ENCODE peak calls at places on chromosomes 2 and 18, in four cellular contexts. O is lower lobe of right lung, F is esophagus squamous epithelium, X is heart right ventricle. K is an unnamed sample.
A peak's percentile ranks its signal among the peaks of the same experiment; 100 is the strongest.

GRCh38 chr2:33377048-33377447 is 99.4 kb upstream of the RASGRP3 start:
- DNase-seq in O (no peak), F (no peak), X (peak; percentile 13), K (no peak)

GRCh38 chr2:36697424-36698066 is 1.0 kb downstream of the VIT start:
- DNase-seq in O (no peak), F (no peak), X (no peak), K (no peak)

GRCh38 chr2:134933732-134934131 is 15.1 kb downstream of the CCNT2 start:
- DNase-seq in O (no peak), F (no peak), X (no peak), K (no peak)

GRCh38 chr2:111057045-111057444 is 63.7 kb upstream of the BCL2L11 start:
- DNase-seq in O (no peak), F (no peak), X (no peak), K (no peak)

GRCh38 chr2:15561574-15562344 is 625 bp upstream of the NBAS start:
- DNase-seq in O (no peak), F (no peak), X (peak; percentile 5), K (no peak)

GRCh38 chr2:205556841-205557539 is 125.3 kb upstream of the NRP2 start:
- DNase-seq in O (no peak), F (no peak), X (peak; percentile 18), K (no peak)

GRCh38 chr18:24427484-24427883 is 1.0 kb downstream of the IMPACT start:
- DNase-seq in O (no peak), F (no peak), X (no peak), K (no peak)

GRCh38 chr2:28486526-28486925 is 9.3 kb upstream of the PLB1 start:
- DNase-seq in O (no peak), F (no peak), X (no peak), K (no peak)

GRCh38 chr2:45862843-45863242 is 211.4 kb downstream of the PRKCE start:
- DNase-seq in O (no peak), F (no peak), X (no peak), K (no peak)

GRCh38 chr18:23053756-23054457 is 81.4 kb upstream of the CABLES1 start:
- DNase-seq in O (no peak), F (no peak), X (no peak), K (no peak)

GRCh38 chr2:82998770-82999169 is 1460.3 kb downstream of the SUCLG1 start:
- DNase-seq in O (no peak), F (no peak), X (no peak), K (no peak)

GRCh38 chr2:3418766-3419165 is 39.3 kb downstream of the TRAPPC12 start:
- DNase-seq in O (no peak), F (no peak), X (no peak), K (no peak)

GRCh38 chr2:152755029-152755428 is 36.6 kb downstream of the ARL6IP6 start:
- DNase-seq in O (no peak), F (no peak), X (no peak), K (no peak)

GRCh38 chr2:196587739-196588138 is 51.8 kb upstream of the CCDC150 start:
- DNase-seq in O (no peak), F (no peak), X (no peak), K (no peak)

GRCh38 chr2:69138247-69138754 is 125.3 kb downstream of the ANTXR1 start:
- DNase-seq in O (no peak), F (no peak), X (no peak), K (no peak)
- H3K9me3 ChIP-seq in O (no peaks in the 10 kb centered on the region), F (no peaks in the 10 kb centered on the region), X (no peaks in the 10 kb centered on the region), K (no peaks in the 10 kb centered on the region)

DNA sequence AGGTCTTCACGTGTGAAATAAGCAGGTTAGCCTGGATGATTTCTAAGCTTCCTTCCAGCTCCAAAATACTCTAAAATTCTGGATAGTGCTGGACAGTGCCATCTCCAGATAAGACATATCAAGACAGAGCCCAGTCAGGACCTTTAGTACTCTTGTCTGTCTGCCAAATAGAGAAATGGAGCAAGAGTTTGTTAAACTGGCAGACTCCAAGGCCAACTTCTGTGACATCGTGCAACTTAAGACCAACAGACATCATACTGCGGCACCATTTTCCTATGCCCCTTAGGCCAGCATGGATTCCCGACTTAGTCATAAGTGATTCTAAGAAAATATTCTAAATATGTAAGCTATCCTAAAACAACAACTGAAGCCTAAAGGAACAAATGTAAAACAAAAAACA is 118.6 kb downstream of the RBMS1 start:
- DNase-seq in O (no peak), F (no peak), X (no peak), K (no peak)
- H3K4me1 ChIP-seq in O (peaks cover 99% of the 10 kb centered on the region), F (peaks cover 65% of the 10 kb centered on the region), X (peaks cover 94% of the 10 kb centered on the region), K (no peaks in the 10 kb centered on the region)

GRCh38 chr18:56035546-56035945 is 447.6 kb upstream of the TCF4 start:
- DNase-seq in O (no peak), F (no peak), X (no peak), K (no peak)
- H3K9me3 ChIP-seq in O (no peaks in the 10 kb centered on the region), F (no peaks in the 10 kb centered on the region), X (no peaks in the 10 kb centered on the region), K (no peaks in the 10 kb centered on the region)

GRCh38 chr2:46963961-46964673 is 48.5 kb upstream of the MCFD2 start:
- DNase-seq in O (no peak), F (no peak), X (no peak), K (no peak)

GRCh38 chr2:46962751-46963150 is 47.1 kb upstream of the MCFD2 start:
- DNase-seq in O (no peak), F (no peak), X (no peak), K (no peak)

GRCh38 chr2:46963210-46963609 is 47.6 kb upstream of the MCFD2 start:
- DNase-seq in O (no peak), F (no peak), X (no peak), K (no peak)

GRCh38 chr2:46966576-46966975 is 51.0 kb upstream of the MCFD2 start:
- DNase-seq in O (no peak), F (no peak), X (no peak), K (no peak)

GRCh38 chr2:46964835-46965560 is 49.4 kb upstream of the MCFD2 start:
- DNase-seq in O (no peak), F (no peak), X (no peak), K (no peak)
- H3K4me1 ChIP-seq in O (peaks cover 52% of the 10 kb centered on the region), F (peaks cover 51% of the 10 kb centered on the region), X (peaks cover 10% of the 10 kb centered on the region), K (peaks cover 7% of the 10 kb centered on the region)

DNA sequence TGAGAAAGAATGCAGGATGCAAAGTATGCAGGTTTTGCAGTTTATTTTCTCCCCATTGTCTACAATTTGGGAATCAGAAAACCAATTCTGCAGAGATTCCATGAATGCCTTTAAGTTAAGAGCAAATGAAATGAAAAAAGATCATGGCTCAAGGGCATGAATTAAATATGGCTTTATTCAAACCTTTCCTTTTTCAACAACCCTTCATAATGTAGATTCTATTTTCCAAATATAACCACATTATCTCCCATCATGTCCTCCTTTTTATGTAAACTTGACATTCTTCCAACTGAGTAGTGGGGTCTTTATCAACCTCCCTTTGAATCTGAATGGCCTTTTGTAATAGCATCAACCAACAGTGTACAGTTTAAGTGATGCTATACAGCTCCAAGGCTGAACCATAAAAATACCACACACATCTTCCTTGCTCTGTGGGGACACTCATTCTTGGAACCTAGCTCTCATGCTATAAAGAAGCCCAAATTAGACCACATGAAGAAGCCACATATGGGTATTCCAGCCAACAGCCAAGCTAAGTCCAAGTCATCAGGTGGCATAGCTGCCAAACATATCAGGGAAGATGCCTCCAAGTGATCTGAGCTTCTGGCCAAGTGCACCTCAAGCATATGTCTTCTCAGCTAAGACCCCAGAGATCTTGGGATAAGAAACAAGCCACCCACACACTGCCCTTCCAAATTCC is 49.7 kb downstream of the PIAS2 start:
- DNase-seq in O (no peak), F (no peak), X (no peak), K (no peak)
- H3K9me3 ChIP-seq in O (peaks cover 15% of the 10 kb centered on the region), F (no peaks in the 10 kb centered on the region), X (peaks cover 27% of the 10 kb centered on the region), K (no peaks in the 10 kb centered on the region)

GRCh38 chr2:164784376-164784775 is 57.2 kb downstream of the COBLL1 start:
- DNase-seq in O (no peak), F (no peak), X (peak; percentile 40), K (no peak)
- H3K4me1 ChIP-seq in O (peaks cover 53% of the 10 kb centered on the region), F (peaks cover 35% of the 10 kb centered on the region), X (peaks cover 29% of the 10 kb centered on the region), K (peaks cover 18% of the 10 kb centered on the region)

GRCh38 chr2:239926587-239927234 is 98.4 kb downstream of the NDUFA10 start:
- DNase-seq in O (no peak), F (no peak), X (no peak), K (peak; percentile 21)
- H3K9me3 ChIP-seq in O (no peaks in the 10 kb centered on the region), F (no peaks in the 10 kb centered on the region), X (no peaks in the 10 kb centered on the region), K (no peaks in the 10 kb centered on the region)

DNA sequence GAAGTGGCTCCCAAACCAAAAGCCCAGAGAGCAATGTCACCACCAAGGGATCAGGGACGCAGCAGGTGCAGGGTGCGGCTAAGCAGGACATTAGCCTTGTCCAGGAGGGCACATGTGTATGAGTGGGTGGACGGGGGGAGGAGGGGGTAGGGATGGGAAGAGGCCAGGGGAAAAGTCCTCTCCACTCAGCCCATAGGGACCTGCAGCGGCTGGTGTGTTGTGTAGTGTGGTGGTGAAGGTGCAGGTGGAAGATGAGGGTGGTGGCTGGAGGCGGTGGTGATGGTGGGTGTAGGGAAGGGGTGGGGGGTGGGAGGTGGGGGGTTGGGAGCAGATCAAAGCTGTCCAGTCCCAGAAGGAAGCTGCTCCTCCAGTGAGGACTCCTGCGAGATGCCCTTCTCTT is 3.7 kb downstream of the C2orf81 start:
- DNase-seq in O (no peak), F (no peak), X (no peak), K (no peak)
- H3K4me1 ChIP-seq in O (peaks cover 48% of the 10 kb centered on the region), F (peaks cover 30% of the 10 kb centered on the region), X (peaks cover 21% of the 10 kb centered on the region), K (no peaks in the 10 kb centered on the region)

DNA sequence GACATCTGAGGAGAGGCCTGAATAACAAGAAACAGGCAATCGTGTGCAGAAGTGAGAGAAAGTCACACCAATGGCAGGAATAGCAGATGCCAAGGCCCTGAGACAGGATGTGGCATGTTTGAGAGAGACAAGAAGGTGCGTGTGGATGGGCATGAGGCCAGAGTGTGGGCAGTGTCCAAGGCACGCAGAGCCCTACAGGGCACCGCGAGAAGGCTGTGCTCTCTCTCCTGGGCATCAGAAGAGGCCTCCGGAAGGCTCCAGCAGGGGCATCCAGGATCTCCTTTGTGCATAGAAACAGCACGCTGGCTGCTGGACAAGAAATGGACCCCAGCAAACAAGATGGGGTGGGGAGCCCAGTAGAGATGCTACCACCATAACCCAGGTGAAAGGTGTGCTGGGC is 239.0 kb upstream of the RAB6C start:
- DNase-seq in O (no peak), F (no peak), X (no peak), K (no peak)
- H3K9me3 ChIP-seq in O (no peaks in the 10 kb centered on the region), F (no peaks in the 10 kb centered on the region), X (no peaks in the 10 kb centered on the region), K (no peaks in the 10 kb centered on the region)

K was measured in right lobe of liver.